ENCODE peak calls at places on chromosomes 3 and 15, in five cellular contexts. L is hepatocyte; T is EH; E is cardiac muscle cell; H is activated naive CD8-positive, alpha-beta T cell treated with anti-CD3 and anti-CD28 coated beads, Interleukin-2, amount 50 U/mL, for 16 hours. O is an unnamed sample.
A peak's percentile ranks its signal among the peaks of the same experiment; 100 is the strongest.

GRCh38 chr3:114310701-114311100 is 16.9 kb downstream of the TIGIT start:
- DNase-seq in E (no peak), H (no peak), L (no peak), T (peak; percentile 12), O (no peak)

GRCh38 chr15:101371081-101371480 is 76.0 kb upstream of the SNRPA1 start:
- DNase-seq in T (no peak), L (no peak), H (no peak), E (no peak), O (no peak)

GRCh38 chr3:13019243-13019701 is 54.0 kb downstream of the IQSEC1 start:
- DNase-seq in H (no peak), E (peak; percentile 76), T (peak; percentile 86), L (peak; percentile 72), O (peak; percentile 96)

GRCh38 chr3:47612178-47612577 is 33.5 kb upstream of the CSPG5 start:
- DNase-seq in H (no peak), E (no peak), L (no peak), T (peak; percentile 91), O (no peak)

GRCh38 chr3:195285403-195285802 is 14.4 kb upstream of the XXYLT1 start:
- DNase-seq in E (no peak), L (no peak), T (no peak), H (no peak), O (no peak)

GRCh38 chr3:153679711-153680110 is 441.5 kb upstream of the ARHGEF26 start:
- DNase-seq in L (no peak), H (no peak), E (no peak), T (no peak), O (no peak)

GRCh38 chr15:70149667-70150404 is 52.1 kb upstream of the TLE3 start:
- DNase-seq in E (no peak), L (peak; percentile 51), T (peak; percentile 14), H (no peak), O (no peak)

GRCh38 chr15:57914350-57915055 is 151.0 kb downstream of the ALDH1A2 start:
- DNase-seq in H (no peak), E (no peak), T (no peak), L (peak; percentile 16), O (no peak)

GRCh38 chr3:10378742-10379141 is 57.8 kb upstream of the SEC13 start:
- DNase-seq in E (no peak), H (no peak), L (no peak), T (no peak), O (no peak)

GRCh38 chr3:190701096-190701532 is 161.4 kb downstream of the GMNC start:
- DNase-seq in E (peak; percentile 58), L (peak; percentile 78), H (no peak), T (peak; percentile 48), O (peak; percentile 71)

GRCh38 chr15:76190767-76191538 is 120.3 kb downstream of the ETFA start:
- DNase-seq in E (peak; percentile 87), L (peak; percentile 91), H (peak; percentile 40), T (peak; percentile 76), O (peak; percentile 91)

GRCh38 chr3:99439892-99440291 is 198.5 kb upstream of the COL8A1 start:
- DNase-seq in H (no peak), T (no peak), L (no peak), E (no peak), O (no peak)

GRCh38 chr3:38562467-38562925 is 66.4 kb downstream of the EXOG start:
- DNase-seq in E (no peak), T (no peak), H (no peak), L (no peak), O (no peak)

GRCh38 chr15:72199721-72200212 is 2.2 kb upstream of the GRAMD2A start:
- DNase-seq in E (peak; percentile 67), T (peak; percentile 80), L (peak; percentile 85), H (peak; percentile 42), O (peak; percentile 90)

GRCh38 chr15:85854345-85855097 is 59.8 kb upstream of the KLHL25 start:
- DNase-seq in L (peak; percentile 75), T (peak; percentile 66), E (peak; percentile 69), H (peak; percentile 10), O (peak; percentile 74)

GRCh38 chr3:147298511-147298982 is 107.8 kb downstream of the ZIC4 start:
- DNase-seq in L (peak; percentile 61), H (no peak), E (no peak), T (peak; percentile 99), O (peak; percentile 56)

GRCh38 chr3:171806200-171807128 is 3.8 kb downstream of the PLD1 start:
- DNase-seq in T (peak; percentile 88), L (peak; percentile 57), H (no peak), E (no peak), O (no peak)

GRCh38 chr3:139774570-139775302 is 97.0 kb upstream of the NMNAT3 start:
- DNase-seq in L (peak; percentile 54), T (peak; percentile 63), H (no peak), E (peak; percentile 24), O (peak; percentile 99)

GRCh38 chr3:138389841-138390581 is 41.6 kb downstream of the MRAS start:
- DNase-seq in L (peak; percentile 70), E (no peak), H (no peak), T (peak; percentile 96), O (peak; percentile 94)

GRCh38 chr15:100132309-100132708 is 209.5 kb downstream of the ADAMTS17 start:
- DNase-seq in H (no peak), T (no peak), E (no peak), L (no peak), O (no peak)

GRCh38 chr3:11944052-11944673 is 60.0 kb upstream of the SYN2 start:
- DNase-seq in L (peak; percentile 54), E (peak; percentile 53), T (peak; percentile 17), H (no peak), O (peak; percentile 78)

GRCh38 chr15:35168464-35168863 is 83.4 kb upstream of the NANOGP8 start:
- DNase-seq in L (no peak), T (peak; percentile 85), E (no peak), H (no peak), O (no peak)

GRCh38 chr3:12464181-12464580 is 20.1 kb upstream of the TSEN2 start:
- DNase-seq in E (no peak), T (no peak), H (no peak), L (no peak), O (no peak)

GRCh38 chr15:70437882-70438331 is 325.5 kb downstream of the UACA start:
- DNase-seq in E (peak; percentile 63), L (no peak), H (no peak), T (no peak), O (peak; percentile 97)